ENCODE peak calls at places on chromosomes 5 and 9, in nine cellular contexts. Q is NCI-H1417; D is NK-92 treated with Interleukin-12 subunit alpha and Interleukin-12 subunit beta, amount 100 ng/mL, for 24 hours; M is posterior cingulate gyrus; V is HTR-8/SVneo; F is skeletal muscle cell; U is MCF 10A; N is neural crest cell; Y is neural progenitor cell. W is an unnamed sample.

GRCh38 chr9:93164085-93164484 is 19.9 kb upstream of the WNK2 start:
- DNase-seq in N (no peak), D (no peak), U (no peak), Y (no peak), F (no peak), Q (no peak), V (no peak), M (no peak), W (no peak)

GRCh38 chr9:13845460-13845859 is 468.5 kb downstream of the NFIB start:
- DNase-seq in Y (no peak), M (no peak), V (no peak), D (no peak), Q (no peak), U (peak), F (peak), N (no peak), W (no peak)

GRCh38 chr5:163489055-163489744 is 16.2 kb upstream of the MAT2B start:
- DNase-seq in V (no peak), D (no peak), N (no peak), M (no peak), Y (no peak), U (peak), Q (no peak), F (no peak), W (no peak)

GRCh38 chr9:20898885-20899554 is 132.4 kb downstream of the HACD4 start:
- DNase-seq in F (no peak), D (no peak), N (no peak), M (no peak), U (peak), Y (no peak), V (no peak), Q (no peak), W (no peak)

GRCh38 chr9:114080195-114080772 is 2.2 kb upstream of the AMBP start:
- DNase-seq in F (no peak), M (no peak), N (no peak), Y (no peak), U (no peak), V (no peak), D (no peak), Q (no peak), W (no peak)

GRCh38 chr5:6728011-6728794 is 15.0 kb downstream of the TENT4A start:
- DNase-seq in V (no peak), Q (peak), U (no peak), Y (peak), F (no peak), M (no peak), D (no peak), N (no peak), W (peak)

GRCh38 chr5:77869115-77869798 is 93.1 kb upstream of the TBCA start:
- DNase-seq in N (no peak), Q (peak), M (no peak), U (no peak), F (no peak), D (no peak), V (no peak), Y (no peak), W (no peak)

GRCh38 chr9:127384016-127384730 is 12.8 kb upstream of the SLC2A8 start:
- DNase-seq in Q (no peak), D (no peak), N (no peak), Y (no peak), M (no peak), U (no peak), V (no peak), F (no peak), W (no peak)

GRCh38 chr5:54470191-54470590 is 14.7 kb downstream of the HSPB3 start:
- DNase-seq in M (no peak), V (no peak), Q (no peak), Y (no peak), N (no peak), F (no peak), D (no peak), U (no peak), W (no peak)

GRCh38 chr5:58496488-58496887 is 5.3 kb downstream of the GAPT start:
- DNase-seq in Y (no peak), F (no peak), D (no peak), V (no peak), Q (no peak), M (no peak), N (no peak), U (peak), W (no peak)

GRCh38 chr5:102858808-102859207 is 103.7 kb downstream of the PAM start:
- DNase-seq in V (no peak), Q (peak), N (no peak), U (peak), M (no peak), Y (no peak), F (peak), D (no peak), W (no peak)

GRCh38 chr5:112492291-112492690 is 73.2 kb upstream of the EPB41L4A start:
- DNase-seq in U (peak), V (peak), F (no peak), Q (peak), D (peak), N (peak), Y (peak), M (no peak), W (no peak)

GRCh38 chr5:2738156-2738699 is 13.2 kb downstream of the IRX2 start:
- DNase-seq in U (no peak), D (no peak), N (no peak), Q (no peak), Y (no peak), V (no peak), F (no peak), M (no peak), W (no peak)

W was measured in posterior vena cava.